ENCODE peak calls at places on chromosomes 1 and 21, in eight cellular contexts. T is CD4-positive, alpha-beta memory T cell; Q is ascending aorta; I is fibroblast of lung; Z is NCI-H1930; M is activated T-helper 9 cell treated with anti-CD3 and anti-CD28 coated beads, Interleukin-2, amount 50 U/mL, for 16 hours; O is CD8-positive, alpha-beta memory T cell; A is GM23248. Y is an unnamed sample.

GRCh38 chr1:39141925-39142324 is 62.6 kb upstream of the MACF1 start:
- DNase-seq in I (peak; percentile 70), M (no peak), A (peak; percentile 42), O (no peak), Q (no peak), T (no peak), Z (no peak), Y (peak; percentile 90)

GRCh38 chr1:35637401-35637809 is 3.9 kb downstream of the PSMB2 start:
- DNase-seq in T (peak; percentile 50), O (no peak), M (no peak), Q (no peak), Z (no peak), A (peak; percentile 71), I (peak; percentile 62), Y (peak; percentile 64)

GRCh38 chr1:88001460-88001859 is 672.8 kb downstream of the LMO4 start:
- DNase-seq in M (no peak), T (no peak), I (no peak), Q (no peak), A (peak; percentile 77), Z (no peak), O (no peak), Y (peak; percentile 28)

GRCh38 chr1:104238991-104239390 is 489.3 kb downstream of the AMY1C start:
- DNase-seq in I (no peak), A (peak; percentile 1), Q (no peak), M (no peak), T (no peak), O (no peak), Z (no peak), Y (no peak)

GRCh38 chr1:226222686-226223085 is 778 bp upstream of the MIXL1 start:
- DNase-seq in O (no peak), T (no peak), A (no peak), M (no peak), Z (no peak), I (no peak), Q (no peak), Y (no peak)

GRCh38 chr1:42938596-42939184 is 20.0 kb downstream of the SLC2A1 start:
- DNase-seq in T (no peak), I (no peak), O (no peak), A (no peak), Z (no peak), Q (no peak), M (no peak), Y (no peak)

GRCh38 chr1:160171352-160171751 is 19.0 kb upstream of the CASQ1 start:
- DNase-seq in I (no peak), A (peak; percentile 80), Q (peak; percentile 9), M (no peak), Z (no peak), O (no peak), T (no peak), Y (peak; percentile 66)

GRCh38 chr1:58650141-58650540 is 49.7 kb downstream of the MYSM1 start:
- DNase-seq in T (no peak), Q (no peak), O (no peak), Z (no peak), M (no peak), A (peak; percentile 52), I (peak; percentile 5), Y (peak; percentile 15)

GRCh38 chr1:234271243-234271606 is 102.0 kb upstream of the COA6 start:
- DNase-seq in Z (no peak), M (no peak), A (no peak), O (no peak), Q (no peak), I (no peak), T (no peak), Y (no peak)

GRCh38 chr1:111559736-111560279 is 56.4 kb upstream of the ADORA3 start:
- DNase-seq in M (no peak), A (peak; percentile 88), O (no peak), Z (no peak), T (no peak), Q (no peak), I (peak; percentile 42), Y (peak; percentile 68)

GRCh38 chr21:32682696-32683474 is 44.9 kb downstream of the SYNJ1 start:
- DNase-seq in A (no peak), Q (no peak), I (no peak), T (no peak), O (no peak), M (no peak), Z (no peak), Y (no peak)

GRCh38 chr1:188642585-188643168 is 1813.9 kb downstream of the PLA2G4A start:
- DNase-seq in I (no peak), O (no peak), Z (no peak), T (no peak), Q (no peak), A (no peak), M (no peak), Y (no peak)

GRCh38 chr1:226118357-226118756 is 55.8 kb downstream of the H3-3A start:
- DNase-seq in Z (no peak), O (no peak), M (no peak), T (no peak), I (no peak), A (no peak), Q (no peak), Y (no peak)

GRCh38 chr1:27669876-27670275 is 2.1 kb downstream of the IFI6 start:
- DNase-seq in I (no peak), Q (peak; percentile 34), Z (no peak), M (no peak), A (no peak), T (no peak), O (no peak), Y (no peak)

GRCh38 chr1:42783092-42783491 is 1.7 kb upstream of the TMEM269 start:
- DNase-seq in I (no peak), M (no peak), O (no peak), A (no peak), Q (no peak), Z (no peak), T (no peak), Y (no peak)

Y was measured in EH.